ENCODE peak calls at places on chromosomes 13 and 19, in five cellular contexts. One of them, this sample, is unnamed.

GRCh38 chr19:33194884-33195710 is 967 bp downstream of the LRP3 start:
- DNase-seq in activated T-helper 1 cell treated with Interleukin-2 at 50 U/mL for 16 hours: no peak
- DNase-seq in foreskin keratinocyte: no peak
- DNase-seq in NCI-H1694 treated with DMSO at 0.1 percent for 48 hours: no peak
- DNase-seq in amniotic epithelial cell: peak
- DNase-seq in this sample: peak

GRCh38 chr13:110541526-110541920 is 20.0 kb downstream of the RAB20 start:
- DNase-seq in activated T-helper 1 cell treated with Interleukin-2 at 50 U/mL for 16 hours: no peak
- DNase-seq in foreskin keratinocyte: peak
- DNase-seq in NCI-H1694 treated with DMSO at 0.1 percent for 48 hours: no peak
- DNase-seq in amniotic epithelial cell: no peak
- DNase-seq in this sample: peak

GRCh38 chr19:48806518-48806817 is 4.4 kb downstream of the BCAT2 start:
- DNase-seq in activated T-helper 1 cell treated with Interleukin-2 at 50 U/mL for 16 hours: no peak
- DNase-seq in foreskin keratinocyte: no peak
- DNase-seq in NCI-H1694 treated with DMSO at 0.1 percent for 48 hours: no peak
- DNase-seq in amniotic epithelial cell: no peak
- DNase-seq in this sample: peak

GRCh38 chr19:5219551-5220304 is 120.9 kb downstream of the PTPRS start:
- DNase-seq in activated T-helper 1 cell treated with Interleukin-2 at 50 U/mL for 16 hours: no peak
- DNase-seq in foreskin keratinocyte: no peak
- DNase-seq in NCI-H1694 treated with DMSO at 0.1 percent for 48 hours: no peak
- DNase-seq in amniotic epithelial cell: no peak
- DNase-seq in this sample: no peak

GRCh38 chr13:92224825-92225224 is 826.4 kb downstream of the GPC5 start:
- DNase-seq in activated T-helper 1 cell treated with Interleukin-2 at 50 U/mL for 16 hours: no peak
- DNase-seq in foreskin keratinocyte: no peak
- DNase-seq in NCI-H1694 treated with DMSO at 0.1 percent for 48 hours: no peak
- DNase-seq in amniotic epithelial cell: peak
- DNase-seq in this sample: no peak

GRCh38 chr13:46846736-46847135 is 49.8 kb upstream of the ESD start:
- DNase-seq in activated T-helper 1 cell treated with Interleukin-2 at 50 U/mL for 16 hours: no peak
- DNase-seq in foreskin keratinocyte: no peak
- DNase-seq in NCI-H1694 treated with DMSO at 0.1 percent for 48 hours: no peak
- DNase-seq in amniotic epithelial cell: no peak
- DNase-seq in this sample: no peak

GRCh38 chr19:2624537-2625091 is 77.9 kb downstream of the GNG7 start:
- DNase-seq in activated T-helper 1 cell treated with Interleukin-2 at 50 U/mL for 16 hours: no peak
- DNase-seq in foreskin keratinocyte: no peak
- DNase-seq in NCI-H1694 treated with DMSO at 0.1 percent for 48 hours: no peak
- DNase-seq in amniotic epithelial cell: no peak
- DNase-seq in this sample: no peak

GRCh38 chr19:29088761-29089160 is 124.2 kb downstream of the UQCRFS1 start:
- DNase-seq in activated T-helper 1 cell treated with Interleukin-2 at 50 U/mL for 16 hours: no peak
- DNase-seq in foreskin keratinocyte: no peak
- DNase-seq in NCI-H1694 treated with DMSO at 0.1 percent for 48 hours: no peak
- DNase-seq in amniotic epithelial cell: no peak
- DNase-seq in this sample: no peak

GRCh38 chr19:14090509-14091085 is at the start of gene SAMD1:
- DNase-seq in activated T-helper 1 cell treated with Interleukin-2 at 50 U/mL for 16 hours: peak
- DNase-seq in foreskin keratinocyte: peak
- DNase-seq in NCI-H1694 treated with DMSO at 0.1 percent for 48 hours: peak
- DNase-seq in amniotic epithelial cell: peak
- DNase-seq in this sample: peak

GRCh38 chr19:8334458-8335342 is 8.4 kb downstream of the KANK3 start:
- DNase-seq in activated T-helper 1 cell treated with Interleukin-2 at 50 U/mL for 16 hours: no peak
- DNase-seq in foreskin keratinocyte: peak
- DNase-seq in NCI-H1694 treated with DMSO at 0.1 percent for 48 hours: peak
- DNase-seq in amniotic epithelial cell: peak
- DNase-seq in this sample: peak

GRCh38 chr19:277131-277530 is 14.1 kb downstream of the PLPP2 start:
- DNase-seq in activated T-helper 1 cell treated with Interleukin-2 at 50 U/mL for 16 hours: no peak
- DNase-seq in foreskin keratinocyte: no peak
- DNase-seq in NCI-H1694 treated with DMSO at 0.1 percent for 48 hours: no peak
- DNase-seq in amniotic epithelial cell: no peak
- DNase-seq in this sample: no peak

GRCh38 chr19:4061178-4061682 is 5.5 kb downstream of the ZBTB7A start:
- DNase-seq in activated T-helper 1 cell treated with Interleukin-2 at 50 U/mL for 16 hours: no peak
- DNase-seq in foreskin keratinocyte: peak
- DNase-seq in NCI-H1694 treated with DMSO at 0.1 percent for 48 hours: no peak
- DNase-seq in amniotic epithelial cell: peak
- DNase-seq in this sample: peak

GRCh38 chr13:112231451-112232083 is 144.6 kb upstream of the SPACA7 start:
- DNase-seq in activated T-helper 1 cell treated with Interleukin-2 at 50 U/mL for 16 hours: no peak
- DNase-seq in foreskin keratinocyte: no peak
- DNase-seq in NCI-H1694 treated with DMSO at 0.1 percent for 48 hours: no peak
- DNase-seq in amniotic epithelial cell: no peak
- DNase-seq in this sample: no peak

GRCh38 chr13:71621152-71622124 is 245.6 kb downstream of the DACH1 start:
- DNase-seq in activated T-helper 1 cell treated with Interleukin-2 at 50 U/mL for 16 hours: no peak
- DNase-seq in foreskin keratinocyte: no peak
- DNase-seq in NCI-H1694 treated with DMSO at 0.1 percent for 48 hours: peak
- DNase-seq in amniotic epithelial cell: no peak
- DNase-seq in this sample: no peak

GRCh38 chr19:31975461-31975860 is 369.9 kb upstream of the ZNF507 start:
- DNase-seq in activated T-helper 1 cell treated with Interleukin-2 at 50 U/mL for 16 hours: no peak
- DNase-seq in foreskin keratinocyte: no peak
- DNase-seq in NCI-H1694 treated with DMSO at 0.1 percent for 48 hours: no peak
- DNase-seq in amniotic epithelial cell: no peak
- DNase-seq in this sample: no peak

GRCh38 chr13:114065926-114066774 is 66.3 kb downstream of the RASA3 start:
- DNase-seq in activated T-helper 1 cell treated with Interleukin-2 at 50 U/mL for 16 hours: no peak
- DNase-seq in foreskin keratinocyte: no peak
- DNase-seq in NCI-H1694 treated with DMSO at 0.1 percent for 48 hours: no peak
- DNase-seq in amniotic epithelial cell: no peak
- DNase-seq in this sample: no peak

GRCh38 chr19:4144666-4145261 is 8.7 kb upstream of the CREB3L3 start:
- DNase-seq in activated T-helper 1 cell treated with Interleukin-2 at 50 U/mL for 16 hours: no peak
- DNase-seq in foreskin keratinocyte: peak
- DNase-seq in NCI-H1694 treated with DMSO at 0.1 percent for 48 hours: no peak
- DNase-seq in amniotic epithelial cell: peak
- DNase-seq in this sample: peak

GRCh38 chr19:18208098-18208951 is 4.5 kb upstream of the RAB3A start:
- DNase-seq in activated T-helper 1 cell treated with Interleukin-2 at 50 U/mL for 16 hours: no peak
- DNase-seq in foreskin keratinocyte: no peak
- DNase-seq in NCI-H1694 treated with DMSO at 0.1 percent for 48 hours: peak
- DNase-seq in amniotic epithelial cell: peak
- DNase-seq in this sample: peak

GRCh38 chr13:27857271-27857670 is 62.5 kb upstream of the PDX1 start:
- DNase-seq in activated T-helper 1 cell treated with Interleukin-2 at 50 U/mL for 16 hours: no peak
- DNase-seq in foreskin keratinocyte: no peak
- DNase-seq in NCI-H1694 treated with DMSO at 0.1 percent for 48 hours: peak
- DNase-seq in amniotic epithelial cell: no peak
- DNase-seq in this sample: no peak

This sample was measured in adipocyte.